ENCODE peak calls at places on chromosomes 6 and 20, in six cellular contexts. X is tibial nerve, T is body of pancreas, U is A549, E is uterus, J is H1. O is an unnamed sample. For H3K4me1, the result is how much of the 10 kb centered on the place peaks cover.

GRCh38 chr6:1381397-1382330 is 7.7 kb upstream of the FOXF2 start:
- DNase-seq in J (peak), E (no peak), U (no peak), T (peak), X (no peak), O (no peak)

GRCh38 chr6:4678506-4679300 is 97.5 kb upstream of the CDYL start:
- DNase-seq in X (no peak), E (no peak), J (peak), T (no peak), U (no peak), O (peak)

GRCh38 chr6:27296106-27296783 is 15.8 kb downstream of the POM121L2 start:
- DNase-seq in X (no peak), J (peak), E (no peak), U (no peak), T (no peak), O (no peak)

GRCh38 chr6:47135772-47136171 is 93.6 kb upstream of the ADGRF1 start:
- DNase-seq in T (no peak), E (no peak), U (peak), X (no peak), J (no peak), O (no peak)

GRCh38 chr20:63518351-63518861 is 2.2 kb upstream of the PPDPF start:
- DNase-seq in U (no peak), T (no peak), X (no peak), J (peak), E (no peak), O (no peak)

GRCh38 chr6:32622545-32623401 is 14.4 kb upstream of the HLA-DQA1 start:
- DNase-seq in T (no peak), J (no peak), X (no peak), E (no peak), U (no peak), O (no peak)

GRCh38 chr6:7273709-7274108 is 39.3 kb downstream of the SSR1 start:
- DNase-seq in E (no peak), X (no peak), J (peak), T (no peak), U (no peak), O (no peak)

GRCh38 chr6:147054871-147055270 is 149.3 kb upstream of the STXBP5 start:
- DNase-seq in T (no peak), E (no peak), U (no peak), X (no peak), J (no peak), O (no peak)

GRCh38 chr6:155187994-155188706 is 75.7 kb upstream of the CLDN20 start:
- DNase-seq in E (no peak), T (no peak), X (no peak), J (no peak), U (no peak), O (no peak)

GRCh38 chr6:165184192-165184979 is 125.0 kb downstream of the C6orf118 start:
- DNase-seq in U (no peak), X (peak), E (no peak), T (no peak), J (no peak), O (no peak)

GRCh38 chr20:44422083-44422482 is 53.6 kb upstream of the TTPAL start:
- DNase-seq in E (no peak), J (no peak), U (no peak), X (no peak), T (no peak), O (no peak)

GRCh38 chr6:31776961-31777666 is at the start of gene VWA7:
- DNase-seq in J (peak), X (no peak), E (peak), U (peak), T (peak), O (no peak)

GRCh38 chr6:35302604-35303218 is 5.1 kb downstream of the DEF6 start:
- DNase-seq in T (no peak), E (no peak), U (no peak), X (no peak), J (peak), O (no peak)

GRCh38 chr6:15619330-15619729 is 43.5 kb downstream of the DTNBP1 start:
- DNase-seq in J (no peak), T (no peak), E (no peak), X (no peak), U (no peak), O (no peak)

GRCh38 chr20:41098703-41099250 is 38.6 kb upstream of the PLCG1 start:
- DNase-seq in T (no peak), E (no peak), U (no peak), J (no peak), X (no peak), O (no peak)

GRCh38 chr20:55579802-55580201 is 425.5 kb downstream of the CBLN4 start:
- DNase-seq in U (no peak), E (no peak), X (no peak), T (no peak), J (no peak), O (no peak)

GRCh38 chr20:3312940-3313656 is 74.1 kb upstream of the SLC4A11 start:
- DNase-seq in T (peak), U (peak), X (no peak), J (no peak), E (no peak), O (no peak)

GRCh38 chr20:52959125-52959524 is 13.0 kb upstream of the TSHZ2 start:
- DNase-seq in U (no peak), T (no peak), E (no peak), J (no peak), X (no peak), O (no peak)

GRCh38 chr20:51022227-51022802 is 592 bp downstream of the KCNG1 start:
- DNase-seq in X (no peak), T (no peak), E (no peak), U (no peak), J (no peak), O (no peak)

GRCh38 chr20:51022803-51023616 is at the start of gene KCNG1:
- DNase-seq in X (no peak), J (peak), U (peak), E (peak), T (peak), O (no peak)

GRCh38 chr20:51019598-51020592 is 3.0 kb downstream of the KCNG1 start:
- DNase-seq in J (no peak), X (no peak), E (no peak), T (no peak), U (no peak), O (no peak)

GRCh38 chr20:51020657-51021056 is 2.2 kb downstream of the KCNG1 start:
- DNase-seq in U (no peak), T (no peak), E (no peak), X (no peak), J (no peak), O (no peak)

GRCh38 chr20:51021067-51022025 is 1.6 kb downstream of the KCNG1 start:
- DNase-seq in E (no peak), U (no peak), X (no peak), T (no peak), J (peak), O (no peak)
- H3K27ac ChIP-seq in E (peak), U (peak), X (no peak), T (no peak), J (no peak), O (no peak)

DNA sequence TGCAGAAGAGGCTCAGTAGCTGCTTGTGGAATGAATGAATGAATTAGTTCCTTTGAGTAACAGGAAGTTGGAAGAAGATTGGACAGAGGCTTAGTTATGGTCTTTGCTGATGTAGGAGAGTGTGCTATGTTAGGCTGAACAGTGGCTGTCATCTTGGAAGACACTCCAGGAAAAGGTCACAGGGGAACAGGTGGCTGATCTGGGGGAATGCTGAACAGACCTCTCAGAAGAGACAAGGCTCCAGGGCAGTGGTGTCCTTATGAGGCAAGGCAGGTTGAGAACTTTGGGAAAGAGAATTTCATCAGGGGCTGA is 62.3 kb downstream of the UTRN start:
- DNase-seq in E (no peak), J (no peak), T (no peak), U (no peak), X (no peak), O (no peak)
- H3K4me1 ChIP-seq in E (under half), J (under half), T (half or more), U (half or more), X (half or more), O (half or more)

GRCh38 chr20:50844430-50845100 is 49.7 kb downstream of the BCAS4 start:
- DNase-seq in U (peak), X (no peak), E (no peak), J (no peak), T (no peak), O (no peak)
- TF ChIP-seq POLR2A in U (no peak), X (no peak), E (no peak), J (no peak), T (no peak), O (no peak)

DNA sequence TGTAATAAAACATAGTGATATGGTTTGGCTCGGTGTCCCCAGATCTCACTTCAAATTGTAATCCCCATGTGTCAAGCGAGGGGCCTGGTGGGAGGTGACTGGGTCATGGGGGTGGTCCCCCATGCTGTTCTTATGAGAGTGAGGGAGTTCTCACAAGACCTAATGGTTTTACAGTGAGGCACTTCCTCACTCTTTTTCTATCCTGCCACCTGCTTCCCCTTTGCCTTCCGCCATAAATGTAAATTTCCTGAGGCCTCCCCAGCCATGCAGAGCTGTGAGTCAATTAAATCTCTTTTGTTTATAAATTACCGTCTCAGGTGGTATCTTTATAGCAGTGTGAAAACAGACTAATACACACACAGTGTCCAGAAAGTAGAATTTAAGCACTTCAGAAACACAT is 78.5 kb downstream of the REPS1 start:
- DNase-seq in T (no peak), X (no peak), E (no peak), U (no peak), J (no peak), O (no peak)
- H3K27ac ChIP-seq in T (no peak), X (no peak), E (no peak), U (no peak), J (no peak), O (no peak)

DNA sequence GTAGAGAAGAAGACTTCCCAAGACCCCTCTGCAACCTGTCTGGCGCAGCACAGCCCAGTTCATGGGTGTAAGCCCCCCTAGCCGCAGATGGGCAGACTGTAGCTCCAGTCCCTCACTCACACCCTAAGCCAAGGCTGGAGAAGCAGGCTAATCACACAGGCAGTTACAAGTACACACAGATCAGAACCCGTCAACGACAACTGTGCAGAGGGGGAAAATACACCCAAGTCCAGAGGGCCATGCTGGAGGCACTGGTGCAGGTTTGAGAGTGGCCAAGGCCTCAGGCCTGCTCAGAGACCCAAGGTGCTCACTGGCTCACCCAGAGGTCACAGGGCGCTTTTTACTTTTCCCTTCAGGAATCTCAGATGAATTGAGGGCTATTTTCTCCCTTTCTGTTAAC is 106.1 kb downstream of the NOL4L start:
- DNase-seq in E (no peak), X (no peak), J (no peak), T (no peak), U (no peak), O (no peak)
- H3K4me1 ChIP-seq in E (under half), X (half or more), J (under half), T (half or more), U (under half), O (half or more)

DNA sequence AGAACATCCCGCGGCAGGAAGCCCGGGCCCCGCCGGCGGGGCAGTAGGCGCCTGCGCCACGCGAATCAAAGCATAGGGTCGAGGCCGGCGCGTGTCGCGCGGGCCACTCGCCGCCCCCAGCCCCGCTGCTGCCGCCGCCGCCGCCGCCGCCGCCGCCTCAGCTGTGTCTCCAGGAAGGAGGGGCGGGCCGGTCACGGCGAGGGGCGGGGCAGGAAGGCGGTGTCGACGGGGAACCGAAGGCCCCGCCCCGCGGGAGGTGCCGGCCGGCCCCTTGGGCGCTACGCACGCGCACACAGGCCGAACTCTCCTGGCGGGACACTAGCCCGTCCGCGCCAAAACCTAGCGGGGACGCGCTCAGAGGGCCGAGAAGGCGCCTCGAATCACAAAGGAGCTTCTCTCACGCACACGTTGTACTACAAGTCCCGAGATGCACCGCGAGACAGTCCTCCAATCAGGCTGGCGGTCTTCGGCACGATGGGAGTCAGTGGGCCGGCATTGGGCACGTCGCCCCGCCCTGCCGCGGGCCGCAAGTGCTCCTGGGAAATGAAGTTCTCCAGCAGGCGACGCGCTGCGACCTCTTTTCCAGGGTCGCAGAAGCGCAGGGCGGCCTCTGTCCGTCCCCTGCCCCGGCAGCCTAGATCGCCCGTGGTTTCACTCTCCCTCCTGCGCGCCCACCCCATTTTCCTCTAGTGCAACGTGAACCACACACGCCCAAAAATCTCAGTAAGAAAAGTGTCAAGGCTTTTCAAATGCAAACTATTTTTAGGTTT is at the start of gene RALGAPA2:
- DNase-seq in T (peak), J (peak), U (peak), E (peak), X (peak), O (peak)
- TF ChIP-seq POLR2A in T (peak), J (peak), U (peak), E (peak), X (peak), O (no peak)

DNA sequence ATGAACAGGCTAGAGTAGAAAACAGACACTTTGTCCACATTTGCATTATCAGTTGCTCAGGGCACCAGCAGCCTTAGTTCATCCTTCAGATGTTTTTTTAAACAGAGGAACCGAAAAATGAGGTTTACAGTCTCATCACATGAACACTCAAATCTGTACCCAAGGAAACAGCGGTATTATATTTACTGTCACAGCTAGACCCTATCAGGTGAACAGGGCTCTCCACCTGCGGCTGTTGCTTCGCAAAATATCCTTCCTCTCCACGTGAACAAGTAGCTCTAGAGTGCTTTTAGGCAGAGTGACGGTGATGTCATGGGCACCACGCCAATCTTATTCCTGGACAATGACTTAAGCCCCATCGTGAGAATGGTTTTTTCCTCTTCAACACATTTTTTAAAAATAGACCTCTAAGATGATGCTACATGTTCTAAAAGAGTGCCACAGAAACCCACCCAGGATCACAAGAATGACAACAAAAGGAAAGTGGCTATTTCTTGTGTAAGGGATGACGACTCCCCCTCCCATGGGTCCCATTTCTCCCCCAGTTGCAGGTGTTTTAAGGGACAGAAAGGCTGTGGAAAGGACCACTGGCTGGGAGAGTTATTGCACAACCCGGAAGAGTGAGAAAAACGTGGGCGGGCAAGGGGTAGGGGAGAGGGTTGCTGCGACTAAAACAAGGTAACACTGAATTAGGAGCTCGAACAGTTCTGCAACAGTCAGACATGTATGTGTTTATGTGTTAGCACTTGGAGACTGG is 77.7 kb downstream of the EFHC1 start:
- DNase-seq in J (peak), T (no peak), E (peak), U (no peak), X (peak), O (no peak)
- H3K27ac ChIP-seq in J (no peak), T (no peak), E (peak), U (no peak), X (peak), O (peak)

DNA sequence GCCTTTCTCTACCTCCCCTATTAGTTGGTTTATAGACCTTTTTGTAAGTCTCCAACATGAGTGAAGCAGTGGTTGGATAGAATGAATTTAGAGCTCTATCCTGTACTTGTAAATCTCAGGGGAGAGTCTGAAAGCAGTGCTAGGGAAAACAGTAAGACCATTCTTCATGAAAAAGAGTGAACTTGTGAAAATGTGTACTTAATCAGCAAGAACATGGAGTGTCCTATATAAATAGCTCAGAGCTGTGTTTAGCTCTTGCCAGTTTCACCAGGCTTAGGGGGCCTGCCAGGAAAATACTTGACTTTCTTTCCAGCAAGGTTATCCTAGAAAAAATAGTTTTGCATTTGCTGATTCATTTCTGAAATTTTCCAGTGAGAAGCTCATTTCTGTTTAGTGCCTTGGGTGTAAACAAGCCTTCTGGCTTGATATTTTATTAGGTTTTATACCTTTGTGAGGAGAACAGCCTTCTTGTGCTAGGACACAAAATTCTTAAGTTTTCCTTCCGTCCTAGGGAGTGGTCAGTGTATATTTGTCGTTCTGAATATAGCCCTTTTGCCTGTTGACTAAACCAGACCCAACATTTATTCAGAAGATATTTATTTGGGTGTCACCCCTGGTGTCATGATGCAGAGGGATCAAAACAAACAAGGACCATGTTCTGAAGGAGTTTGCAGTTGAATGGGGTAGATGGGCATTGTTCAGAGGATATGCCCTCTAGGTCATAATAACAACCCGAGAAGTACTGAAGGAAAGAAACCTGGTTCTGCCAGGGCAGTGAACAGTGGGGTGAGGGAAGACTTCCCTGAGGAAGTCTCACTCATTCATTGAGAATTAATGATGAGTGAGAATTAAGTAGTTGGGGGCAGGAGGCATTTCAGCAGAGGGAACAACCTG is 7.6 kb downstream of the ARFGEF2 start:
- DNase-seq in T (no peak), U (no peak), X (no peak), E (no peak), J (no peak), O (no peak)
- H3K4me1 ChIP-seq in T (half or more), U (under half), X (half or more), E (under half), J (under half), O (half or more)

DNA sequence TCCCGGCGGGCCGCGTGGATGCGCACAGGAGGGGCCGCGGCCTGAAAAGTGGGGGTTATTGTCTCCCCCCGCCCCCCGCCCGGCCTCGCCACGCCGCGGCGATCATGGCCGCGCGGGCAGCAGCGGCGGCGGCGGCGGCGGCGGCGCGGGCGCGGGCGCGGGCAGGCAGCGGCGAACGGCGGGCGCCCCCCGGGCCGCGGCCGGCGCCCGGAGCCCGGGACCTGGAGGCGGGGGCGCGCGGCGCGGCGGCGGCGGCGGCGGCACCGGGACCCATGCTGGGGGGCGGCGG is 343 bp downstream of the ARID1B start:
- DNase-seq in T (no peak), E (no peak), X (no peak), U (peak), J (no peak), O (no peak)
- TF ChIP-seq POLR2A in T (no peak), E (no peak), X (no peak), U (no peak), J (no peak), O (no peak)

DNA sequence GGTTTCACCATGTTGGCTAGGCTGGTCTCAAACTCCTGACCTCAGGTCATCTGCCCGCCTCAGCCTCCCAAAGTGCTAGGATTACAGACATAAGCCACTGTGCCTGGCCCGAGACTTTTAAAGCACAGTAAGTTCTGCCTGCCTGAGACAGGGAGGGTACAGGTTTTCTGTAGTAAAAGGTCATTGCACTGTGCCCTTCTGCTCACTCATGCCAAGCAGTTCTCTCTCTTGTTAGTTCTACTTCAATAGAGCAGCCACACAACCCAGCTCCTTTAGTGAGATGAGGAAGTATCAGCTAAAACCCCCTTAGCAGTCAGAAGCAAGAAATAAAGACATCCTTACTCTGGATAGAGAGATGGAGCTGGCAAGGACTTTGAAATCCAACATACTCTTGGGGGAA is 52.4 kb upstream of the ARMH2 start:
- DNase-seq in E (no peak), X (no peak), J (no peak), U (no peak), T (no peak), O (no peak)
- H3K27ac ChIP-seq in E (no peak), X (no peak), J (no peak), U (no peak), T (no peak), O (no peak)